ENCODE peak calls at places on chromosome 9, in eight cellular contexts. I, W, V, Z, G, T, H and E are unnamed samples.

GRCh38 chr9:86350006-86350755 is 4.0 kb downstream of the TUT7 start:
- DNase-seq in G (no peak), W (no peak), H (no peak), T (no peak), V (no peak), I (no peak), Z (no peak), E (no peak)

GRCh38 chr9:13113201-13113600 is 166.3 kb downstream of the MPDZ start:
- DNase-seq in Z (no peak), G (no peak), V (no peak), T (no peak), W (peak), I (no peak), H (no peak), E (no peak)

GRCh38 chr9:90867101-90867500 is 65.5 kb downstream of the SYK start:
- DNase-seq in I (no peak), T (no peak), Z (no peak), W (no peak), G (no peak), V (no peak), H (no peak), E (no peak)

GRCh38 chr9:18478517-18479361 is 4.8 kb downstream of the ADAMTSL1 start:
- DNase-seq in V (no peak), Z (no peak), I (no peak), G (peak), T (no peak), W (peak), H (no peak), E (no peak)

GRCh38 chr9:89794918-89795317 is 190.1 kb downstream of the GADD45G start:
- DNase-seq in V (no peak), Z (peak), T (no peak), W (no peak), H (no peak), I (no peak), G (no peak), E (no peak)

GRCh38 chr9:127455299-127455992 is 4.1 kb downstream of the LRSAM1 start:
- DNase-seq in T (no peak), W (no peak), I (no peak), H (no peak), V (no peak), G (no peak), Z (peak), E (no peak)

GRCh38 chr9:38039090-38039906 is 29.7 kb downstream of the SHB start:
- DNase-seq in H (no peak), T (peak), I (no peak), G (no peak), Z (no peak), V (no peak), W (no peak), E (no peak)

GRCh38 chr9:114995681-114996221 is 65.4 kb upstream of the TNFSF8 start:
- DNase-seq in Z (no peak), V (no peak), G (no peak), W (no peak), H (no peak), I (no peak), T (no peak), E (no peak)

GRCh38 chr9:127694890-127695735 is 11.7 kb upstream of the CFAP157 start:
- DNase-seq in W (peak), Z (no peak), T (no peak), I (no peak), H (no peak), G (no peak), V (no peak), E (no peak)

GRCh38 chr9:37371565-37372464 is 50.7 kb upstream of the GRHPR start:
- DNase-seq in Z (no peak), W (no peak), H (no peak), T (no peak), G (no peak), V (peak), I (no peak), E (no peak)

GRCh38 chr9:100355561-100355960 is 2.8 kb upstream of the TEX10 start:
- DNase-seq in G (no peak), I (no peak), W (no peak), Z (no peak), H (no peak), V (no peak), T (no peak), E (no peak)

GRCh38 chr9:83000765-83001164 is 62.2 kb downstream of the RASEF start:
- DNase-seq in T (no peak), W (no peak), G (no peak), I (no peak), V (no peak), H (no peak), Z (no peak), E (no peak)

GRCh38 chr9:126166866-126167265 is 159.8 kb upstream of the MVB12B start:
- DNase-seq in V (no peak), Z (no peak), I (no peak), G (no peak), T (no peak), W (no peak), H (no peak), E (peak)

GRCh38 chr9:19918630-19919029 is 129.8 kb upstream of the SLC24A2 start:
- DNase-seq in I (no peak), G (no peak), H (no peak), T (no peak), Z (no peak), V (no peak), W (no peak), E (no peak)

GRCh38 chr9:69215774-69216482 is 41.9 kb downstream of the TJP2 start:
- DNase-seq in W (no peak), Z (no peak), G (no peak), V (no peak), T (no peak), I (no peak), H (peak), E (no peak)

DNA sequence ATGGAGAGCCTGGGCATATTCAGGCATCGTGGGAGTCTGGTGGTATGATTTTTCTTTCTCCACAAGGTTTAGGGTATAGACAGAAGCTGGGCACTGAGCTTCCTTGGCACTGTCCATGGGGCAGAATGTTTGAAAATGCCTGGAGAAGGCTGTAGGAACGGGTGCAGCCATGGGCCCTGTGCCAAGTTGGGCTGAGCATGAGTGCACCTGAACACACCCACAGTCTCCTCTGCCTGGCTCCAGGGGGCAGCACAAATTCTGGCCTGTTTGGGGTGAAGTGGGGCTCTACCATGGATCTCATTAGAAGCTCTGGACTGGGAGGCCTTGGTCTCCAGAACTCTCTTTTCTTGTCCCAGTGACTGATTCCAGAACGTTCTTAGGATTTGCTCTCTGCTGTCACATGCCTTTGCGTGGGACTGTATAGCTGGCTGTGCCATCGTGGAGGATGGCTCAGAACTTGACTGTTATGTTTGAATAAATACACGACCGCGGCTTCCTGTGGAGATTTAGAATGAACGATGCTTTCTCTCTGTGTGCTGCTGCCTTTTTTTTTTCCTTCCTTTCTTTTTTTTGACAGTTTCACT is 229.8 kb downstream of the FANCC start:
- DNase-seq in Z (peak), I (peak), G (no peak), W (no peak), H (no peak), T (no peak), V (no peak), E (no peak)
- TF ChIP-seq CTCF in Z (no peak), I (no peak), G (no peak), W (peak), H (peak), T (no peak), V (no peak), E (no peak)

DNA sequence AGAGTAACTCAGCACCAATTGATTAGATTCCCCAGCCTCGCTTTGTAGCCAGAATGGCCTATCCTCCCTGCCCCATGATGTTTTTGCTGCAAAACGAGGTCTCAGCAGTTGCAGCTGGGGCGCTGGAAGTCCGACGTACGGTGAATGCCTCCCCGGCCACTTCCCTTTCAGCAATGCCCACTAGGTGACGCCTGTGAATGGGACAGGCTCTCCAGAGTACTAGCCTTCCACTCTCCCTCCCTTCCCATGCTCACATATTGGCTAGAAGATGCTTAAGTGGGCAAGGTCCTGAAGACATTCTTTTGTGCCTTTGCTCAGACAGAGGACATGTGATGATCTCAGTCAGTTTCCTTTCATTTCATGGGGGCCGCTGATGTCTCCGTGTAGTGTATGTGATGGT is 50.8 kb downstream of the DMRT2 start:
- DNase-seq in T (peak), H (peak), Z (peak), G (no peak), W (no peak), I (no peak), V (no peak), E (peak)
- TF ChIP-seq CTCF in T (peak), H (peak), Z (peak), G (peak), W (peak), I (peak), V (no peak), E (peak)

GRCh38 chr9:117354252-117354847 is 60.5 kb downstream of the ASTN2 start:
- DNase-seq in H (no peak), Z (no peak), I (no peak), T (no peak), G (no peak), W (no peak), V (no peak), E (no peak)
- TF ChIP-seq CTCF in H (no peak), Z (no peak), I (no peak), T (no peak), G (no peak), W (no peak), V (no peak), E (no peak)

GRCh38 chr9:134410078-134410834 is 84.0 kb downstream of the RXRA start:
- DNase-seq in G (no peak), T (no peak), H (no peak), W (no peak), Z (peak), I (no peak), V (no peak), E (no peak)
- TF ChIP-seq CTCF in G (no peak), T (no peak), H (no peak), W (no peak), Z (no peak), I (no peak), V (no peak), E (no peak)